ENCODE peak calls at places on chromosomes 4 and X, in five cellular contexts. I is GM13977, R is nephron progenitor cell, H is brain microvascular endothelial cell, D is transverse colon. M is an unnamed sample.

GRCh38 chr4:2252530-2252924 is 9.4 kb downstream of the MXD4 start:
- DNase-seq in D (no peak), R (no peak), I (peak), H (no peak), M (no peak)

GRCh38 chr4:17164656-17165055 is 266.2 kb upstream of the LDB2 start:
- DNase-seq in D (no peak), R (no peak), I (no peak), H (peak), M (no peak)

GRCh38 chrX:1912193-1912592 is 297.3 kb downstream of the ASMT start:
- DNase-seq in H (no peak), D (no peak), R (no peak), I (no peak), M (no peak)

GRCh38 chr4:156970501-156971167 is 965 bp downstream of the PDGFC start:
- DNase-seq in R (peak), I (peak), H (no peak), D (peak), M (peak)

GRCh38 chr4:148444296-148445070 is 2.3 kb upstream of the NR3C2 start:
- DNase-seq in R (peak), I (peak), D (peak), H (no peak), M (peak)

GRCh38 chrX:105323951-105324350 is 103.5 kb upstream of the TEX13A start:
- DNase-seq in D (no peak), I (no peak), H (peak), R (no peak), M (no peak)

GRCh38 chr4:175127314-175127713 is 209.2 kb downstream of the ADAM29 start:
- DNase-seq in I (no peak), H (peak), D (no peak), R (no peak), M (no peak)

GRCh38 chr4:6105311-6105911 is 87.2 kb upstream of the C4orf50 start:
- DNase-seq in H (no peak), R (no peak), I (no peak), D (no peak), M (no peak)

GRCh38 chrX:21745756-21746155 is 12.2 kb downstream of the SMPX start:
- DNase-seq in R (peak), I (peak), D (peak), H (peak), M (peak)

GRCh38 chr4:25861422-25861926 is 1.3 kb downstream of the SEL1L3 start:
- DNase-seq in H (no peak), R (no peak), D (no peak), I (no peak), M (no peak)

GRCh38 chrX:86148024-86148511 is at the start of gene DACH2:
- DNase-seq in I (peak), R (peak), D (peak), H (peak), M (peak)

GRCh38 chrX:101619336-101619735 is 1.5 kb upstream of the ARMCX6 start:
- DNase-seq in R (peak), I (no peak), H (no peak), D (no peak), M (no peak)

GRCh38 chr4:19924761-19925160 is 326.9 kb upstream of the SLIT2 start:
- DNase-seq in I (no peak), D (no peak), H (no peak), R (no peak), M (no peak)

GRCh38 chrX:65821721-65822496 is 154.5 kb downstream of the MSN start:
- DNase-seq in I (peak), R (no peak), H (no peak), D (peak), M (peak)

GRCh38 chr4:171896426-171896825 is 83.2 kb downstream of the GALNTL6 start:
- DNase-seq in R (no peak), I (no peak), H (no peak), D (no peak), M (no peak)

GRCh38 chr4:121817006-121817405 is 6.7 kb downstream of the CCNA2 start:
- DNase-seq in I (no peak), D (no peak), R (no peak), H (no peak), M (no peak)

GRCh38 chrX:17397074-17397473 is 22.1 kb downstream of the NHS start:
- DNase-seq in H (no peak), R (no peak), I (no peak), D (no peak), M (no peak)

GRCh38 chr4:147550626-147551250 is 66.5 kb upstream of the TMEM184C start:
- DNase-seq in I (peak), H (peak), D (no peak), R (no peak), M (peak)

GRCh38 chr4:14404730-14405129 is 597.6 kb upstream of the CPEB2 start:
- DNase-seq in I (no peak), D (no peak), R (no peak), H (no peak), M (no peak)

GRCh38 chr4:93888308-93888707 is 59.8 kb downstream of the ATOH1 start:
- DNase-seq in R (no peak), I (no peak), D (no peak), H (no peak), M (no peak)

GRCh38 chr4:48247142-48247877 is 22.3 kb downstream of the TEC start:
- DNase-seq in D (no peak), I (no peak), H (no peak), R (no peak), M (no peak)

GRCh38 chr4:3470244-3471097 is 7.4 kb downstream of the DOK7 start:
- DNase-seq in I (no peak), R (no peak), D (peak), H (no peak), M (no peak)

GRCh38 chr4:178632415-178632814 is 1190.2 kb upstream of the AGA start:
- DNase-seq in H (no peak), R (no peak), I (no peak), D (no peak), M (no peak)

GRCh38 chr4:117664706-117665444 is 369.4 kb upstream of the NDST3 start:
- DNase-seq in H (no peak), I (no peak), R (no peak), D (no peak), M (no peak)

GRCh38 chrX:46547857-46548256 is 2.6 kb upstream of the ZNF674 start:
- DNase-seq in I (no peak), D (no peak), H (peak), R (no peak), M (no peak)

GRCh38 chr4:146124023-146124680 is 51.4 kb upstream of the LSM6 start:
- DNase-seq in R (no peak), I (no peak), D (no peak), H (no peak), M (peak)

GRCh38 chr4:158722917-158723793 is at the start of gene PPID:
- DNase-seq in I (peak), H (peak), R (peak), D (peak), M (peak)
- TF ChIP-seq CTCF in I (no peak), H (no peak), R (no peak), D (no peak), M (no peak)

GRCh38 chrX:20452487-20452886 is 185.8 kb upstream of the RPS6KA3 start:
- DNase-seq in D (no peak), R (no peak), H (no peak), I (no peak), M (no peak)
- TF ChIP-seq CTCF in D (no peak), R (no peak), H (no peak), I (no peak), M (no peak)

DNA sequence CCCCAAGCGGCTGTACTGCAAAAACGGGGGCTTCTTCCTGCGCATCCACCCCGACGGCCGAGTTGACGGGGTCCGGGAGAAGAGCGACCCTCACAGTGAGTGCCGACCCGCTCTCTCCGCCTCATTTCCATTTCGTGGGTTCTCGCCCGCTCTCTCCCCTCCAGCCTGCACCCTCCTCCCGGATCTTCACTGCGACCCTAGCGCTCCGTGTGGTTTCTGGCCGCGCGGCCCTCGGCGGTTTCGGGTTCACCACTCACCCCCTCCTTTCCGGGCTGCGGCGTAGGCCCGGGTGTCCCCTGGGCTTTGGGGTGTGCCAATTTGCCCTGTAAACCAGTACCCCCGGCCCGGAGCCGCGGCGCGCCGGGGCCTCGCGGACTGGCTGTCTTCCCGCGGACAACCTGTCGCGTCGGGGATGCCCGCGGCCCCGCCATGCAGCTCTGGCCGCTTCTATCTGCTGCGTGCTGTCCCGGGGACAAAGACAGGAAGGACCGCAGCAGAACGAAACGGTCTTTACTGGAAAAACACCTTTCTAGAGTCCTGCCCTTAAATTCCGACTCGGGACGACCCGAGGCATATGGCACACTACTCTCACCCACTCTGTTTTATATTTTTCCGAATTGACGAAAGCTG is 742 bp downstream of the FGF2 start:
- DNase-seq in R (peak), D (peak), H (peak), I (peak), M (peak)
- TF ChIP-seq CTCF in R (no peak), D (no peak), H (peak), I (no peak), M (no peak)

GRCh38 chr4:10403633-10404445 is 53.4 kb downstream of the ZNF518B start:
- DNase-seq in D (peak), R (no peak), H (peak), I (peak), M (peak)
- TF ChIP-seq CTCF in D (peak), R (peak), H (peak), I (peak), M (no peak)

DNA sequence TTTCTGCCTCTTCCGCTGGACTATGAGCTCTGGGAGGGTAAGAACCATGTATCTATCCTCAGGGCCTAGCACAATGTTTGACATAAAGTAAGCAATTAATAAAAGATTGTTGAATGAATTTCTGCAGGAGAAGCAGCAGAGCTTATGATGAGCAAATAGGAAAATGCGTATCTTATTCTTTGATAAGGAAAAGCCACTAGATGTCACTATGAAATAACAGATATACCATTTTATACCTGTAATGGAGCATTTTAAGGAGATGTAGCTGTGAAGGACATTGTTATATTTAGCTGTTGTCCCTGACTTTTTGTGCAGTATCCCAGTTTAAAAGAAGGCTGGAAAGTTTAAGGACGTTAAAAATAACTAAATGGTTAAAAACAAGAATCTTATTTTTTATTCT is 147.2 kb upstream of the MBNL3 start:
- DNase-seq in R (no peak), D (no peak), I (no peak), H (no peak), M (no peak)
- TF ChIP-seq CTCF in R (no peak), D (no peak), I (peak), H (no peak), M (no peak)

DNA sequence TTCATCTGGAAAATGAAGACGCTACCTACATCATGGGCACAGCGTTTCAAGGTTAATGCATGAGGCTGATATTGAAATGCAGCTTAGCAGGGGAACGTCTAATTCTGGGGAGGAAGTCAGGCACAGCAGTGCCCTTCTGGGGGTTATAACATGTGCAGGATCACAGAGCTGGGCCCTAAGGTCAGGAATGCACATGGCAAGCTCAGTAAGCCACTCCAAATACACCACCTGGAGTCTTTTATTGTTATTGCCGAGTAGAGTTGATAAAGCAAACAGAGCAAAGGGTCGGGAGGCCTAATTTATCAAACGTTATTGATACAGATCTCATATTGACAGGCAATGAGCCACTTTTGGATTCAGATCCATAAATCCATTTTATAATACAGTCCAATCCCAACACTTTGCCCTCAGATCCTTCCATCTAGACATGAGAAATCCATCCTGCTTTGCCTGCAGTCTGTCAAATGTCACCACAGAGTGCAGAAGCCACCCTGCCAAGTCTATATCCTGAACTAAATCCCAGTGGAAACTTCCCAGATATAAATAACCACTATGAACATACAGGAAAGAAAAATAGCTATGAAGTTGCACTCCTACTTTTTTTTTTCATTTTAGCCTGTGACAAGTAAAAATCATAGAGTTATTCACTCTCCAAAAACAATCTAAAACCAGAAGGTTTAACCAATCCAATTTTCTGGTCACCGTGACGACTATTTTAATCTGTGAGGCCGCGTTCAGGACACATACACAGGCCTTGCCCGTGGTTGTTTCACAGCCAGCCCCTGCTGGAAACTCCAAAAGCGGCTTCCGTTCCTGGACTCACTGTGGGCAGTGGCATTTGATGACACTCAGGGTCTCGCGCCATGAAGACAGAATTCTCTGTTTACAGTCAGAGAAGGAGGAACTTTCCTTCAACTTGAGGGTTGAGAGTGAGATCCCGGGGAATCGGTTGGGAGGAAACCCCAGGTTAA is 335.4 kb downstream of the DHX15 start:
- DNase-seq in D (no peak), R (no peak), H (no peak), I (no peak), M (no peak)
- TF ChIP-seq CTCF in D (no peak), R (no peak), H (no peak), I (no peak), M (no peak)